ENCODE peak calls at places on chromosome 9, in ten cellular contexts. O, T, V, A, E, P, X, B, J and D are unnamed samples.
A peak's percentile ranks its signal among the peaks of the same experiment; 100 is the strongest.

GRCh38 chr9:128917151-128917849 is 3.5 kb upstream of the PHYHD1 start:
- DNase-seq in P (peak; percentile 82), T (no peak), A (no peak), E (no peak), V (no peak), X (no peak), B (no peak), O (no peak), J (no peak), D (no peak)

GRCh38 chr9:14366071-14366470 is 52.1 kb upstream of the NFIB start:
- DNase-seq in P (no peak), J (no peak), E (no peak), V (no peak), X (peak; percentile 72), B (no peak), T (no peak), A (no peak), O (no peak), D (no peak)

GRCh38 chr9:88947581-88948573 is 43.4 kb upstream of the S1PR3 start:
- DNase-seq in V (no peak), T (no peak), E (no peak), O (no peak), B (no peak), A (no peak), J (no peak), P (no peak), X (no peak), D (no peak)

GRCh38 chr9:134252084-134252830 is 74.0 kb upstream of the RXRA start:
- DNase-seq in J (no peak), B (no peak), O (no peak), T (no peak), P (no peak), X (no peak), V (no peak), A (no peak), E (no peak), D (no peak)

GRCh38 chr9:137273616-137274320 is 3.8 kb upstream of the TOR4A start:
- DNase-seq in J (no peak), X (no peak), T (no peak), O (peak; percentile 45), P (no peak), B (no peak), E (no peak), A (no peak), V (no peak), D (no peak)

GRCh38 chr9:130396581-130396980 is 48.2 kb upstream of the ASS1 start:
- DNase-seq in T (no peak), P (no peak), B (no peak), O (no peak), E (no peak), A (no peak), J (no peak), X (no peak), V (no peak), D (no peak)

GRCh38 chr9:34627716-34628655 is 880 bp downstream of the ARID3C start:
- DNase-seq in E (no peak), X (no peak), B (no peak), A (no peak), O (no peak), P (no peak), V (no peak), T (no peak), J (no peak), D (no peak)

GRCh38 chr9:136358016-136358415 is 5.5 kb downstream of the DNLZ start:
- DNase-seq in J (no peak), V (no peak), O (no peak), A (no peak), B (no peak), T (no peak), P (no peak), X (no peak), E (no peak), D (no peak)

GRCh38 chr9:89919171-89919681 is 314.4 kb downstream of the GADD45G start:
- DNase-seq in P (peak; percentile 40), E (no peak), V (peak; percentile 64), T (peak; percentile 30), A (no peak), X (no peak), J (peak; percentile 62), B (no peak), O (no peak), D (no peak)

GRCh38 chr9:131407717-131408195 is 13.9 kb downstream of the PRRC2B start:
- DNase-seq in B (no peak), P (no peak), A (no peak), X (no peak), E (peak; percentile 60), T (no peak), O (peak; percentile 77), J (peak; percentile 63), V (peak; percentile 63), D (peak; percentile 36)

GRCh38 chr9:109781541-109782197 is 1.7 kb downstream of the PALM2AKAP2 start:
- DNase-seq in V (no peak), O (no peak), X (peak; percentile 7), J (no peak), P (no peak), A (no peak), B (no peak), E (no peak), T (no peak), D (no peak)

GRCh38 chr9:110828148-110828730 is 159.6 kb downstream of the MUSK start:
- DNase-seq in J (no peak), O (no peak), V (no peak), B (no peak), E (no peak), A (no peak), T (no peak), P (no peak), X (no peak), D (no peak)

GRCh38 chr9:18829858-18830257 is 203.2 kb downstream of the SAXO1 start:
- DNase-seq in O (no peak), A (no peak), B (no peak), E (no peak), X (peak; percentile 61), V (no peak), T (no peak), P (no peak), J (no peak), D (no peak)

GRCh38 chr9:123541441-123541840 is 185.4 kb downstream of the CRB2 start:
- DNase-seq in V (no peak), A (no peak), X (no peak), B (no peak), J (no peak), P (no peak), T (no peak), O (no peak), E (no peak), D (no peak)